ENCODE peak calls at places on chromosome 19, in nine cellular contexts. One of them, this sample, is unnamed.

GRCh38 chr19:8468761-8469458 is 24.1 kb downstream of the HNRNPM start:
- DNase-seq in GM23338: no peak
- DNase-seq in transverse colon: no peak
- DNase-seq in ovary: no peak
- DNase-seq in activated B cell treated with CpG ODN at 0.5 μM for 24 hours: no peak
- DNase-seq in uterus: no peak
- DNase-seq in HFFc6: no peak
- DNase-seq in omental fat pad: no peak
- DNase-seq in foreskin fibroblast: peak
- DNase-seq in this sample: no peak

GRCh38 chr19:6423499-6424189 is 967 bp downstream of the KHSRP start:
- DNase-seq in HFFc6: peak
- DNase-seq in GM23338: peak
- DNase-seq in activated B cell treated with CpG ODN at 0.5 μM for 24 hours: no peak
- DNase-seq in transverse colon: peak
- DNase-seq in omental fat pad: no peak
- DNase-seq in foreskin fibroblast: peak
- DNase-seq in uterus: peak
- DNase-seq in ovary: peak
- DNase-seq in this sample: no peak

GRCh38 chr19:51093066-51093465 is 10.4 kb upstream of the KLK14 start:
- DNase-seq in GM23338: no peak
- DNase-seq in activated B cell treated with CpG ODN at 0.5 μM for 24 hours: no peak
- DNase-seq in transverse colon: no peak
- DNase-seq in foreskin fibroblast: no peak
- DNase-seq in omental fat pad: no peak
- DNase-seq in HFFc6: no peak
- DNase-seq in ovary: no peak
- DNase-seq in uterus: no peak
- DNase-seq in this sample: no peak

GRCh38 chr19:48997972-48998371 is 4.3 kb downstream of the RUVBL2 start:
- DNase-seq in ovary: no peak
- DNase-seq in activated B cell treated with CpG ODN at 0.5 μM for 24 hours: no peak
- DNase-seq in omental fat pad: no peak
- DNase-seq in transverse colon: peak
- DNase-seq in GM23338: peak
- DNase-seq in HFFc6: peak
- DNase-seq in foreskin fibroblast: peak
- DNase-seq in uterus: no peak
- DNase-seq in this sample: no peak

GRCh38 chr19:14475251-14476073 is at the start of gene PTGER1:
- DNase-seq in ovary: no peak
- DNase-seq in omental fat pad: no peak
- DNase-seq in uterus: no peak
- DNase-seq in activated B cell treated with CpG ODN at 0.5 μM for 24 hours: no peak
- DNase-seq in GM23338: peak
- DNase-seq in foreskin fibroblast: peak
- DNase-seq in HFFc6: no peak
- DNase-seq in transverse colon: no peak
- DNase-seq in this sample: no peak

GRCh38 chr19:56554272-56554869 is 12.9 kb upstream of the ZNF470 start:
- DNase-seq in uterus: no peak
- DNase-seq in GM23338: no peak
- DNase-seq in foreskin fibroblast: no peak
- DNase-seq in transverse colon: no peak
- DNase-seq in HFFc6: no peak
- DNase-seq in activated B cell treated with CpG ODN at 0.5 μM for 24 hours: no peak
- DNase-seq in omental fat pad: no peak
- DNase-seq in ovary: no peak
- DNase-seq in this sample: no peak

GRCh38 chr19:49058592-49058991 is 1.0 kb upstream of the CGB7 start:
- DNase-seq in HFFc6: no peak
- DNase-seq in uterus: no peak
- DNase-seq in ovary: no peak
- DNase-seq in transverse colon: no peak
- DNase-seq in GM23338: no peak
- DNase-seq in foreskin fibroblast: peak
- DNase-seq in activated B cell treated with CpG ODN at 0.5 μM for 24 hours: no peak
- DNase-seq in omental fat pad: no peak
- DNase-seq in this sample: no peak

GRCh38 chr19:9847087-9847671 is 12.1 kb downstream of the PIN1 start:
- DNase-seq in transverse colon: peak
- DNase-seq in activated B cell treated with CpG ODN at 0.5 μM for 24 hours: no peak
- DNase-seq in uterus: peak
- DNase-seq in GM23338: peak
- DNase-seq in foreskin fibroblast: peak
- DNase-seq in ovary: no peak
- DNase-seq in omental fat pad: peak
- DNase-seq in HFFc6: peak
- DNase-seq in this sample: peak

GRCh38 chr19:11203194-11204075 is 6.1 kb upstream of the KANK2 start:
- DNase-seq in GM23338: peak
- DNase-seq in HFFc6: peak
- DNase-seq in uterus: peak
- DNase-seq in foreskin fibroblast: peak
- DNase-seq in ovary: peak
- DNase-seq in activated B cell treated with CpG ODN at 0.5 μM for 24 hours: peak
- DNase-seq in omental fat pad: peak
- DNase-seq in transverse colon: peak
- DNase-seq in this sample: no peak

GRCh38 chr19:11204943-11205349 is 7.6 kb upstream of the KANK2 start:
- DNase-seq in foreskin fibroblast: peak
- DNase-seq in GM23338: no peak
- DNase-seq in ovary: peak
- DNase-seq in HFFc6: no peak
- DNase-seq in activated B cell treated with CpG ODN at 0.5 μM for 24 hours: no peak
- DNase-seq in omental fat pad: no peak
- DNase-seq in transverse colon: no peak
- DNase-seq in uterus: peak
- DNase-seq in this sample: no peak

GRCh38 chr19:11205939-11206570 is 8.7 kb upstream of the KANK2 start:
- DNase-seq in uterus: no peak
- DNase-seq in transverse colon: no peak
- DNase-seq in HFFc6: no peak
- DNase-seq in GM23338: no peak
- DNase-seq in activated B cell treated with CpG ODN at 0.5 μM for 24 hours: no peak
- DNase-seq in omental fat pad: no peak
- DNase-seq in ovary: no peak
- DNase-seq in foreskin fibroblast: no peak
- DNase-seq in this sample: no peak

GRCh38 chr19:11202488-11203193 is 5.3 kb upstream of the KANK2 start:
- DNase-seq in GM23338: no peak
- DNase-seq in ovary: peak
- DNase-seq in activated B cell treated with CpG ODN at 0.5 μM for 24 hours: no peak
- DNase-seq in omental fat pad: no peak
- DNase-seq in transverse colon: no peak
- DNase-seq in foreskin fibroblast: no peak
- DNase-seq in uterus: no peak
- DNase-seq in HFFc6: no peak
- DNase-seq in this sample: peak

DNA sequence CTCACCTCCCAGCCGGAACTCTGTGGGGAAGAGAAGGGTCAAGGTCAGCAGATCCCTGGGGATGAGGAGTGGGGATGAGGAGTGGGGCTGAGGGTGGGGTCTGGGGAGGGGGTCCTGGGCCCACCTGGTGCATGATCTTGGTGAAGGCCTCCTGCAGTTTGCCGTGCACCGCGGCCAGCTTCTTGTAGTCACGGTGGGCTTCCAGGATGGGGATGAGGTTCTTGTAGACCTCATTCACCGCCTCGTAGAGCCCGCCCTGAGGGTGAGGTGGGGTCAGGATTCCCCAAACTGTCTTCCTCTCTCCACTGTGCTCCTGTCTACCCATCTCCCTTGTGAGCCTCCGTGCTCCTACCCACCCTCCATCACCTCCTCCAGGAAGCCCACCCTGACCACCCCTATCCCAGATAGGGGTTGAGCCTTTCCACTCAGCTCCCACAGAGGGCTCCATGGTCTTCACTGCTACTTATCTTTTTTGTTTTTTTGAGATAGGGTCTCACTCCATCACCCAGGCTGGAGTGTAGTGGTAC is 6.8 kb upstream of the KANK2 start:
- DNase-seq in omental fat pad: no peak
- DNase-seq in HFFc6: no peak
- DNase-seq in foreskin fibroblast: no peak
- DNase-seq in ovary: no peak
- DNase-seq in uterus: no peak
- DNase-seq in GM23338: no peak
- DNase-seq in activated B cell treated with CpG ODN at 0.5 μM for 24 hours: no peak
- DNase-seq in transverse colon: no peak
- DNase-seq in this sample: no peak
- TF ChIP-seq CTCF in omental fat pad: no peak
- TF ChIP-seq CTCF in HFFc6: peak
- TF ChIP-seq CTCF in foreskin fibroblast: no peak
- TF ChIP-seq CTCF in ovary: no peak
- TF ChIP-seq CTCF in uterus: no peak
- TF ChIP-seq CTCF in GM23338: no peak
- TF ChIP-seq CTCF in activated B cell treated with CpG ODN at 0.5 μM for 24 hours: no peak
- TF ChIP-seq CTCF in transverse colon: no peak
- TF ChIP-seq CTCF in this sample: peak

DNA sequence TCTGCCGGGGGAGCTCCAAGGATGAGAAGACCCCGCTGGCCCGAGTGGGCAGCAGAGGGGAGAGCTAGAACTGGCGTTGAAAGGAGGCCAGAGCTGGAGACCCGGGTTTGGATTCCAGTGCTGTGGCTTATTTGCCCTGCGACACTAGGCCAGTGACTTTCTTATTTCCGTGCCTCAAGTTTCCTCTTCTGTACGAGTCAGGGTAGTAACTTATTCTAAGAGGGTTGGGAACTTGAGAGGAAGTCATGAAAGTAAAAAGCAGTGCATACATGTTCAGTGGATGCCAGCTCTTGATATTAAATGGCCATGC is 670 bp downstream of the FAM32A start:
- DNase-seq in omental fat pad: no peak
- DNase-seq in uterus: no peak
- DNase-seq in foreskin fibroblast: no peak
- DNase-seq in activated B cell treated with CpG ODN at 0.5 μM for 24 hours: no peak
- DNase-seq in ovary: no peak
- DNase-seq in HFFc6: no peak
- DNase-seq in transverse colon: no peak
- DNase-seq in GM23338: no peak
- DNase-seq in this sample: no peak
- TF ChIP-seq CTCF in omental fat pad: no peak
- TF ChIP-seq CTCF in uterus: no peak
- TF ChIP-seq CTCF in foreskin fibroblast: peak
- TF ChIP-seq CTCF in activated B cell treated with CpG ODN at 0.5 μM for 24 hours: no peak
- TF ChIP-seq CTCF in ovary: peak
- TF ChIP-seq CTCF in HFFc6: peak
- TF ChIP-seq CTCF in transverse colon: no peak
- TF ChIP-seq CTCF in GM23338: no peak
- TF ChIP-seq CTCF in this sample: peak

DNA sequence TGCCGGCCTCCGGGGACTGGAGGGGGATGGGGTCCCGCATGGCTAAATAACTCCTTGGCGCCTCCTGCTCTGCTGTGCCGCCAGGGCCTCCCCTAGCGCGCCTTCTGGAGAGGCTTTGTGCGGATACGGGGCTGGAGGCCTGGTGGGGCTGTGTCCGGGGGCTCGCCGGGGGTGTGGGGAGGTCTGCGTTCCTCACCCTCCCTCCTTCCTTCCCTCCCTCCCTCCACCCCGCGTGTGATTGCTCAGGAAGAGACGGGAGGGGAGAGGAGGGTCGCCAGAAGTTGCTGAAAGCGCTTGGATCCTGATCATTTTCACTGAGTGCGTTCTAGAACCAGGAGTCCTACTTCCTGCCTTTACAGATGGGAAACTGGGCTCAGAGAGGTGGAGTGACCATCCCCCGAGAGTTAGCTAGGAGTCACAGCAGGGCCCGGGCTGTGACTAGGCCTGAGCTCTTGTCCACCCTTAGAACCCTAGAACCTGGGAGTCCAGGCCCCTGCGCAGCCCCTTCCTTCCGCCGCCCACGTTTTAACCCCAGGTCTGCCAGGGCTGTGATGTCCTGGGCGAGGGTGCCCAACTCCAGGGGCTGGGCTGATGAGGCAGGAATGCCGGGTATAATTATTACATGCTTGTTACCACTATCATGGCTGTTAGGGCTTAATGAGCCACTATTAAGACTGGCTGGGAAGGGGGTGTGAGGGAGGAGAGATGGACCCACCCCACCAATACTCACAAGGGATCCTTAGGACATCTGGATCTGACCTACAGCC is 782 bp upstream of the JUND start:
- DNase-seq in uterus: no peak
- DNase-seq in transverse colon: no peak
- DNase-seq in omental fat pad: peak
- DNase-seq in GM23338: no peak
- DNase-seq in activated B cell treated with CpG ODN at 0.5 μM for 24 hours: no peak
- DNase-seq in ovary: peak
- DNase-seq in HFFc6: peak
- DNase-seq in foreskin fibroblast: no peak
- DNase-seq in this sample: no peak
- TF ChIP-seq CTCF in uterus: no peak
- TF ChIP-seq CTCF in transverse colon: peak
- TF ChIP-seq CTCF in omental fat pad: no peak
- TF ChIP-seq CTCF in GM23338: no peak
- TF ChIP-seq CTCF in activated B cell treated with CpG ODN at 0.5 μM for 24 hours: no peak
- TF ChIP-seq CTCF in ovary: peak
- TF ChIP-seq CTCF in HFFc6: peak
- TF ChIP-seq CTCF in foreskin fibroblast: no peak
- TF ChIP-seq CTCF in this sample: peak

GRCh38 chr19:38316477-38317067 is 825 bp upstream of the YIF1B start:
- DNase-seq in uterus: no peak
- DNase-seq in HFFc6: no peak
- DNase-seq in transverse colon: no peak
- DNase-seq in GM23338: no peak
- DNase-seq in foreskin fibroblast: no peak
- DNase-seq in omental fat pad: no peak
- DNase-seq in activated B cell treated with CpG ODN at 0.5 μM for 24 hours: no peak
- DNase-seq in ovary: no peak
- DNase-seq in this sample: no peak

GRCh38 chr19:38319421-38320258 is at the start of gene KCNK6:
- DNase-seq in transverse colon: peak
- DNase-seq in HFFc6: no peak
- DNase-seq in omental fat pad: no peak
- DNase-seq in uterus: peak
- DNase-seq in ovary: peak
- DNase-seq in GM23338: peak
- DNase-seq in foreskin fibroblast: peak
- DNase-seq in activated B cell treated with CpG ODN at 0.5 μM for 24 hours: peak
- DNase-seq in this sample: no peak

GRCh38 chr19:38317104-38317612 is 1.4 kb upstream of the YIF1B start:
- DNase-seq in uterus: no peak
- DNase-seq in transverse colon: no peak
- DNase-seq in ovary: no peak
- DNase-seq in omental fat pad: no peak
- DNase-seq in activated B cell treated with CpG ODN at 0.5 μM for 24 hours: no peak
- DNase-seq in foreskin fibroblast: no peak
- DNase-seq in GM23338: no peak
- DNase-seq in HFFc6: no peak
- DNase-seq in this sample: no peak

GRCh38 chr19:38318595-38319142 is 976 bp upstream of the KCNK6 start:
- DNase-seq in GM23338: no peak
- DNase-seq in omental fat pad: no peak
- DNase-seq in ovary: peak
- DNase-seq in foreskin fibroblast: no peak
- DNase-seq in uterus: peak
- DNase-seq in activated B cell treated with CpG ODN at 0.5 μM for 24 hours: no peak
- DNase-seq in HFFc6: no peak
- DNase-seq in transverse colon: no peak
- DNase-seq in this sample: no peak

DNA sequence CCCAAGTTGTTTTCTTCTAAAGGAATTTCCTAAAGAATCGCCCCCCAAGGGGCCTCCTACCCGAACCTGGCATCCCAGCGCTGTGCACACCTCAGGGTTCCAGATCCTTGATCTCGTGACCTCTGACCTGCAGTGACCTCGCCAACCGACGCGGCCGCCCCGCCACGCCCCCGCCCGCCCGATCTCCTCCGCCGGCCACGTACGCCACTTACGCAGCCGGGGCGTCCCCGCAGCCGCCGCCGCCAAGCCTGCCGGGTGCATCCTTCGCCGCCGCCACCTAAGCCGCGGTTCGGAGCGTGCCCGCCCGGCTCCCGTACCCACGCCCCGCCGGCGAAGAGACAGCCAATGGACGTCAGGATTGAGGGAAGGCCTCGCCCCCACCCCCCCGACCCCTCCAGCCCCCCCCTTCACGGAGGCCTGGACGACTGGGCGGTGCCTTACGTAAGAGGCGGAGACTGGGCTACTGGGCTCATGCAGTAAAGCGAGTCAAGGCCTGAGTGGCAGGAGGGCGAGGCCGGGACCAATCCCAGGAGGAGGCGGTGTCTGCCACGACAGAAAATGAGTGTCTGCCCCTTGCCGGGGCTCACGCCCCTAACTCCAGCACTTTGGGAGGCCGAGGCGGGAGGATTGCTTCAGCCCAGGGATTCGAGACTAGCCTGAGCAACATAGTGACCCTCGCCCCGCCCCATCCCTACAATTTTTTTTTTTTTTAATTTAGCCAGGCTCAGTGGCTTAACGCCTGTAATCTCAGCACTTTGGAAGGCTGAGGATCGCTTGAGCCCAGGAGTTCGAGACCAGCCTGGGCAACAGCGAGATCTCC is at the start of gene YIF1B:
- DNase-seq in uterus: peak
- DNase-seq in GM23338: peak
- DNase-seq in HFFc6: peak
- DNase-seq in activated B cell treated with CpG ODN at 0.5 μM for 24 hours: peak
- DNase-seq in omental fat pad: peak
- DNase-seq in foreskin fibroblast: peak
- DNase-seq in transverse colon: peak
- DNase-seq in ovary: peak
- DNase-seq in this sample: no peak
- TF ChIP-seq CTCF in uterus: no peak
- TF ChIP-seq CTCF in GM23338: no peak
- TF ChIP-seq CTCF in HFFc6: no peak
- TF ChIP-seq CTCF in activated B cell treated with CpG ODN at 0.5 μM for 24 hours: no peak
- TF ChIP-seq CTCF in omental fat pad: no peak
- TF ChIP-seq CTCF in foreskin fibroblast: no peak
- TF ChIP-seq CTCF in transverse colon: no peak
- TF ChIP-seq CTCF in ovary: no peak
- TF ChIP-seq CTCF in this sample: peak